ENCODE peak calls at places on chromosomes 2 and 18, in seven cellular contexts. S is SK-N-SH, G is body of pancreas, I is testis, P is MM.1S, O is breast epithelium, D is cardiac muscle cell. F is an unnamed sample. For H3K36me3, the result is how much of the 10 kb centered on the place peaks cover.

GRCh38 chr2:65397122-65397521 is 35.3 kb downstream of the SPRED2 start:
- DNase-seq in S (no peak), G (no peak), I (no peak), P (no peak), O (no peak), D (no peak), F (no peak)

GRCh38 chr2:7974936-7975335 is 706.9 kb upstream of the ID2 start:
- DNase-seq in S (no peak), G (no peak), I (no peak), P (no peak), O (no peak), D (no peak), F (no peak)

GRCh38 chr2:46979611-46980010 is 64.0 kb upstream of the MCFD2 start:
- DNase-seq in S (no peak), G (no peak), I (no peak), P (no peak), O (no peak), D (no peak), F (no peak)

GRCh38 chr2:214389334-214389733 is 21.5 kb upstream of the VWC2L start:
- DNase-seq in S (no peak), G (no peak), I (no peak), P (no peak), O (no peak), D (no peak), F (no peak)

GRCh38 chr2:113831156-113831555 is 58.7 kb upstream of the ACTR3 start:
- DNase-seq in S (no peak), G (no peak), I (no peak), P (no peak), O (no peak), D (no peak), F (no peak)

GRCh38 chr2:136247204-136247990 is 129.4 kb upstream of the CXCR4 start:
- DNase-seq in S (no peak), G (no peak), I (no peak), P (no peak), O (no peak), D (no peak), F (no peak)

GRCh38 chr2:163348843-163349395 is 386.9 kb downstream of the FIGN start:
- DNase-seq in S (no peak), G (no peak), I (no peak), P (no peak), O (no peak), D (peak), F (no peak)

GRCh38 chr2:174836345-174836999 is 72.2 kb upstream of the CHRNA1 start:
- DNase-seq in S (no peak), G (no peak), I (no peak), P (no peak), O (no peak), D (no peak), F (no peak)

GRCh38 chr18:46072959-46073358 is 899 bp upstream of the PSTPIP2 start:
- DNase-seq in S (no peak), G (no peak), I (no peak), P (no peak), O (no peak), D (no peak), F (no peak)

GRCh38 chr2:183029219-183029618 is 9.0 kb downstream of the NCKAP1 start:
- DNase-seq in S (no peak), G (no peak), I (no peak), P (no peak), O (no peak), D (no peak), F (no peak)

GRCh38 chr18:74806700-74807416 is 209.2 kb downstream of the ZNF407 start:
- DNase-seq in S (no peak), G (no peak), I (no peak), P (peak), O (no peak), D (no peak), F (no peak)

GRCh38 chr2:217992061-217992460 is 10.7 kb downstream of the TNS1 start:
- DNase-seq in S (no peak), G (no peak), I (no peak), P (no peak), O (peak), D (no peak), F (peak)

GRCh38 chr2:64359176-64359891 is 94.6 kb upstream of the LGALSL start:
- DNase-seq in S (no peak), G (no peak), I (no peak), P (no peak), O (no peak), D (no peak), F (no peak)

GRCh38 chr18:32048507-32049091 is 30.0 kb downstream of the RNF125 start:
- DNase-seq in S (no peak), G (peak), I (peak), P (no peak), O (no peak), D (no peak), F (peak)

GRCh38 chr2:140551291-140551690 is 1579.5 kb downstream of the LRP1B start:
- DNase-seq in S (no peak), G (no peak), I (no peak), P (no peak), O (no peak), D (no peak), F (no peak)

GRCh38 chr18:2304378-2305175 is 266.7 kb downstream of the METTL4 start:
- DNase-seq in S (no peak), G (no peak), I (no peak), P (no peak), O (no peak), D (no peak), F (no peak)

GRCh38 chr2:238139841-238140439 is 1.5 kb downstream of the KLHL30 start:
- DNase-seq in S (no peak), G (no peak), I (no peak), P (no peak), O (no peak), D (no peak), F (no peak)

GRCh38 chr2:224085246-224085645 is 46.2 kb upstream of the SERPINE2 start:
- DNase-seq in S (no peak), G (no peak), I (no peak), P (no peak), O (no peak), D (no peak), F (no peak)

GRCh38 chr2:178914259-178914849 is 107.1 kb upstream of the TTN start:
- DNase-seq in S (peak), G (peak), I (peak), P (peak), O (peak), D (peak), F (peak)

GRCh38 chr2:239625106-239625845 is 224.5 kb upstream of the HDAC4 start:
- DNase-seq in S (no peak), G (no peak), I (no peak), P (no peak), O (no peak), D (no peak), F (no peak)

GRCh38 chr2:237732790-237733349 is 65.7 kb upstream of the RBM44 start:
- DNase-seq in S (peak), G (peak), I (peak), P (no peak), O (no peak), D (peak), F (peak)

GRCh38 chr2:196230051-196230450 is 58.7 kb upstream of the STK17B start:
- DNase-seq in S (no peak), G (no peak), I (no peak), P (no peak), O (no peak), D (no peak), F (no peak)

GRCh38 chr18:48534364-48534763 is 4.5 kb upstream of the CTIF start:
- DNase-seq in S (no peak), G (no peak), I (peak), P (no peak), O (no peak), D (no peak), F (no peak)

GRCh38 chr2:40292291-40292690 is 159.6 kb downstream of the SLC8A1 start:
- DNase-seq in S (no peak), G (no peak), I (no peak), P (no peak), O (no peak), D (no peak), F (no peak)

GRCh38 chr2:47653909-47654789 is 128.8 kb upstream of the MSH6 start:
- DNase-seq in S (peak), G (peak), I (peak), P (no peak), O (no peak), D (peak), F (no peak)

GRCh38 chr2:168530980-168531379 is 74.9 kb downstream of the CERS6 start:
- DNase-seq in S (no peak), G (no peak), I (no peak), P (no peak), O (no peak), D (no peak), F (no peak)

GRCh38 chr2:134117651-134118050 is 136.2 kb upstream of the MGAT5 start:
- DNase-seq in S (no peak), G (no peak), I (no peak), P (no peak), O (no peak), D (no peak), F (no peak)

GRCh38 chr2:42770288-42771131 is 6.6 kb upstream of the OXER1 start:
- DNase-seq in S (peak), G (peak), I (peak), P (no peak), O (no peak), D (peak), F (no peak)

GRCh38 chr2:112462178-112462577 is 19.8 kb upstream of the TTL start:
- DNase-seq in S (no peak), G (no peak), I (no peak), P (no peak), O (no peak), D (no peak), F (no peak)

GRCh38 chr2:221635949-221636348 is 63.8 kb upstream of the EPHA4 start:
- DNase-seq in S (no peak), G (peak), I (no peak), P (no peak), O (no peak), D (no peak), F (no peak)

GRCh38 chr2:46273225-46273863 is 23.9 kb upstream of the EPAS1 start:
- DNase-seq in S (no peak), G (no peak), I (no peak), P (no peak), O (no peak), D (no peak), F (no peak)

GRCh38 chr2:151819920-151820319 is 8.3 kb downstream of the ARL5A start:
- DNase-seq in S (no peak), G (no peak), I (no peak), P (no peak), O (no peak), D (no peak), F (no peak)

GRCh38 chr2:128547667-128548066 is 229.0 kb upstream of the HS6ST1 start:
- DNase-seq in S (no peak), G (no peak), I (no peak), P (no peak), O (no peak), D (no peak), F (no peak)

GRCh38 chr18:12254820-12255511 is 805 bp downstream of the CIDEA start:
- DNase-seq in S (no peak), G (no peak), I (no peak), P (no peak), O (no peak), D (no peak), F (no peak)

GRCh38 chr18:12257996-12258718 is 4.0 kb downstream of the CIDEA start:
- DNase-seq in S (no peak), G (no peak), I (no peak), P (no peak), O (no peak), D (no peak), F (no peak)

GRCh38 chr18:12255626-12256026 is 1.5 kb downstream of the CIDEA start:
- DNase-seq in S (no peak), G (no peak), I (no peak), P (no peak), O (no peak), D (no peak), F (no peak)

GRCh38 chr18:12258719-12259705 is 4.9 kb downstream of the CIDEA start:
- DNase-seq in S (no peak), G (no peak), I (no peak), P (no peak), O (no peak), D (no peak), F (no peak)

DNA sequence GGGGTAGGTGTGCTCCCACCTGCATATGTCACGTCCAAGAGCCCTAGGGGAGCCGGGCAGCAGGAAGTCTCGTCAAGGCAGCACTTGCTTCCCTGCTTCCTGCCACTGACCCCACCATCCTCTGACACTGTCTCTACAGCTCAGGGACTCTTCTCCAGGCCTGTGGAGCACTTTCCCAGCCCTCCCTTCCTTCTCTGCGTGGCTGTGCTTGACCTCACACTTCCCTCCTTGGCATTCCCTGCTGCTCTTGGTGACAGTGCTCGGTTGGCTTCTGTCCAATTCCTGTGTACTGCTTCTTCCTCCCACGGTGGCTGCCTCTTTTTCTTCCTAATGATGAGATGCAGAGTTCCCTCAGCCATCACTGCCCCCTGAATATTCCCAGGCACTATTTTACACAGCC is 2.8 kb downstream of the CIDEA start:
- DNase-seq in S (no peak), G (no peak), I (no peak), P (no peak), O (no peak), D (no peak), F (no peak)
- H3K36me3 ChIP-seq in S (under half), G (under half), I (under half), P (under half), O (under half), D (under half), F (under half)

GRCh38 chr18:44742741-44743311 is 62.1 kb downstream of the SETBP1 start:
- DNase-seq in S (peak), G (peak), I (peak), P (no peak), O (no peak), D (no peak), F (peak)

GRCh38 chr18:44740000-44740399 is 59.3 kb downstream of the SETBP1 start:
- DNase-seq in S (no peak), G (peak), I (no peak), P (no peak), O (no peak), D (no peak), F (no peak)

GRCh38 chr18:44742126-44742525 is 61.4 kb downstream of the SETBP1 start:
- DNase-seq in S (no peak), G (no peak), I (no peak), P (no peak), O (no peak), D (no peak), F (no peak)

GRCh38 chr18:44741551-44741950 is 60.9 kb downstream of the SETBP1 start:
- DNase-seq in S (no peak), G (no peak), I (no peak), P (no peak), O (no peak), D (no peak), F (no peak)

DNA sequence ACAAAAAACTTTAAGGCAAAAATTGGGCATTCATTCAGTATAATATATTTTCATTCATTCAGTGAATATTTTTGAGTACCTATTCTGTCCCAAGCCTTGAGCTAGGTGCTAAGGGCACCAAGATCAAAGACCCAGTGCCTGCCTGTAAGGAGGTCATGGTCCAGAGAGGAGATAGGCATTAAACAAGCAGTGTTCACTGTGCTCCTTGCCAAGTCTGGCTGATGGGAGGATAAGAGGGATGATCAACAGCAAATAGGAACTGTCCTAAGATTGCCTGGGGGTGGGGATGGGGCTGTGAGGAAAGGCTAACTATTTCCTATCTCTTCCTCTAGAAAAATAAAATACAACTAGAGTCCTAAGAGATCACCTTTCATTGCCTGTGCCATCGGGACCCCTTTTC is 60.4 kb downstream of the SETBP1 start:
- DNase-seq in S (no peak), G (no peak), I (no peak), P (no peak), O (no peak), D (no peak), F (no peak)
- TF ChIP-seq CTCF in S (no peak), G (no peak), I (no peak), P (no peak), O (no peak), D (no peak), F (no peak)

GRCh38 chr2:220224711-220225519 is 597.5 kb downstream of the SLC4A3 start:
- DNase-seq in S (no peak), G (no peak), I (no peak), P (no peak), O (no peak), D (no peak), F (no peak)

GRCh38 chr2:220226076-220226475 is 598.6 kb downstream of the SLC4A3 start:
- DNase-seq in S (no peak), G (no peak), I (no peak), P (no peak), O (no peak), D (no peak), F (no peak)

GRCh38 chr2:220226541-220226940 is 599.1 kb downstream of the SLC4A3 start:
- DNase-seq in S (no peak), G (no peak), I (no peak), P (no peak), O (no peak), D (no peak), F (no peak)

GRCh38 chr2:220227272-220227920 is 600.0 kb downstream of the SLC4A3 start:
- DNase-seq in S (no peak), G (no peak), I (no peak), P (no peak), O (no peak), D (no peak), F (no peak)

GRCh38 chr2:220228310-220229006 is 601.0 kb downstream of the SLC4A3 start:
- DNase-seq in S (peak), G (no peak), I (no peak), P (no peak), O (no peak), D (no peak), F (no peak)
- H3K4me3 ChIP-seq in S (peak), G (no peak), I (no peak), P (no peak), O (no peak), D (no peak), F (no peak)

DNA sequence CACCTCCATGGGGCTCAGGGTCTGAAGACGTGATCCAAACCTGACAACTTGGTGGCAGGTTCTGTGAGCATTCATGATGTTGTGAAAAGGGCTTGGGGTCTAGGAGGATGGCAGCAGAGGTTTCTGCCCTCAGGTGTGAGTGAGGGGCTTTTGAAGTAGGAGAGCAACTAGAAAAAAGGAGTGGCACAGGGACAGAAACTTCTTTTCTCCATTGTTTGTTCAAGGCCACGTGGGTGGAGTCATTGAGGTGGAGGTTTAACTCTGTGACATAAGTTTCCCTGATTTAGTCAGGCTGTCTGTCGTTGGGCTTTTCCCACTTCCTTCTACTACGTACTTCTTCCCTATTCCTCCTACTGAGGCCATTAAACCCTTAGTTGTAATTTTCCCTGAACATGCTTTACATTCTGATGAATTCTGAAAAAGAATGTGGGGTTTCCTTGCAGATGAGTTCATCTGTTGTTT is 13.1 kb downstream of the CFLAR start:
- DNase-seq in S (no peak), G (peak), I (no peak), P (peak), O (no peak), D (no peak), F (no peak)
- H3K36me3 ChIP-seq in S (under half), G (under half), I (under half), P (under half), O (under half), D (under half), F (under half)